ENCODE peak calls at places on chromosome 9, in four cellular contexts. M, U, A and N are unnamed samples.

GRCh38 chr9:27534658-27535209 is 5.1 kb upstream of the MOB3B start:
- DNase-seq in U (no peak), M (no peak), A (no peak), N (no peak)

GRCh38 chr9:76691761-76692313 is 72.4 kb upstream of the PCA3 start:
- DNase-seq in A (peak; percentile 16), U (no peak), M (peak; percentile 53), N (no peak)

GRCh38 chr9:100064872-100065581 is 33.8 kb downstream of the ERP44 start:
- DNase-seq in M (no peak), A (no peak), U (peak; percentile 49), N (no peak)

GRCh38 chr9:35029852-35030251 is 40.3 kb downstream of the DNAJB5 start:
- DNase-seq in A (no peak), M (no peak), U (no peak), N (no peak)

GRCh38 chr9:116269250-116269649 is 115.7 kb downstream of the PAPPA start:
- DNase-seq in A (no peak), M (no peak), U (no peak), N (no peak)

GRCh38 chr9:89380437-89381307 is 62.4 kb downstream of the SECISBP2 start:
- DNase-seq in U (no peak), M (no peak), A (no peak), N (no peak)

GRCh38 chr9:34994429-34995287 is 5.1 kb downstream of the DNAJB5 start:
- DNase-seq in A (peak; percentile 76), U (no peak), M (no peak), N (no peak)

GRCh38 chr9:99753436-99753835 is 68.2 kb upstream of the NR4A3 start:
- DNase-seq in A (no peak), M (no peak), U (no peak), N (no peak)

GRCh38 chr9:105401651-105402050 is 46.2 kb upstream of the FSD1L start:
- DNase-seq in M (no peak), A (no peak), U (peak; percentile 42), N (no peak)

GRCh38 chr9:99184073-99184426 is 37.7 kb downstream of the ALG2 start:
- DNase-seq in U (no peak), A (no peak), M (no peak), N (no peak)

GRCh38 chr9:87613265-87614111 is 112.4 kb upstream of the CTSL start:
- DNase-seq in M (no peak), U (no peak), A (peak; percentile 25), N (no peak)

GRCh38 chr9:109914280-109915027 is 134.5 kb downstream of the PALM2AKAP2 start:
- DNase-seq in M (no peak), U (peak; percentile 64), A (no peak), N (no peak)

GRCh38 chr9:27532046-27532445 is 2.4 kb upstream of the MOB3B start:
- DNase-seq in U (no peak), M (no peak), A (no peak), N (no peak)

GRCh38 chr9:95649801-95650213 is 133.0 kb upstream of the PTCH1 start:
- DNase-seq in U (no peak), A (no peak), M (no peak), N (no peak)

GRCh38 chr9:128260340-128260739 is 15.5 kb downstream of the GOLGA2 start:
- DNase-seq in M (no peak), U (no peak), A (no peak), N (no peak)

GRCh38 chr9:137237759-137238726 is 3.0 kb upstream of the TUBB4B start:
- DNase-seq in U (no peak), M (no peak), A (no peak), N (no peak)

GRCh38 chr9:88056876-88057275 is 81.4 kb downstream of the SPATA31C2 start:
- DNase-seq in U (no peak), M (no peak), A (no peak), N (no peak)

GRCh38 chr9:98275159-98275558 is 19.7 kb upstream of the TBC1D2 start:
- DNase-seq in A (no peak), U (no peak), M (no peak), N (no peak)

GRCh38 chr9:2874001-2874750 is 30.3 kb upstream of the PUM3 start:
- DNase-seq in U (peak; percentile 26), A (no peak), M (no peak), N (no peak)

GRCh38 chr9:2024888-2025781 is 10.0 kb downstream of the SMARCA2 start:
- DNase-seq in M (no peak), A (peak; percentile 75), U (no peak), N (no peak)

GRCh38 chr9:21989440-21990189 is 4.6 kb downstream of the CDKN2A start:
- DNase-seq in A (no peak), U (no peak), M (no peak), N (no peak)

GRCh38 chr9:129914051-129914450 is 78.8 kb downstream of the USP20 start:
- DNase-seq in A (no peak), U (no peak), M (no peak), N (no peak)

GRCh38 chr9:15531380-15531779 is 20.6 kb upstream of the PSIP1 start:
- DNase-seq in M (no peak), U (no peak), A (no peak), N (no peak)

GRCh38 chr9:18605763-18606162 is 131.8 kb downstream of the ADAMTSL1 start:
- DNase-seq in A (no peak), U (no peak), M (no peak), N (no peak)

GRCh38 chr9:89743576-89744254 is 138.9 kb downstream of the GADD45G start:
- DNase-seq in A (no peak), U (no peak), M (no peak), N (no peak)

GRCh38 chr9:110099236-110099741 is 108.7 kb downstream of the C9orf152 start:
- DNase-seq in A (no peak), U (no peak), M (peak; percentile 82), N (peak; percentile 7)

GRCh38 chr9:136062657-136063439 is 32.2 kb downstream of the NACC2 start:
- DNase-seq in A (no peak), U (no peak), M (no peak), N (no peak)

GRCh38 chr9:113179839-113180238 is 29.0 kb downstream of the SLC31A2 start:
- DNase-seq in U (no peak), M (no peak), A (no peak), N (no peak)

GRCh38 chr9:125549465-125550215 is 157.4 kb downstream of the MAPKAP1 start:
- DNase-seq in A (no peak), M (no peak), U (no peak), N (no peak)

GRCh38 chr9:98539954-98540353 is 168.8 kb downstream of the GABBR2 start:
- DNase-seq in U (no peak), M (no peak), A (no peak), N (no peak)

GRCh38 chr9:16155878-16156277 is 603.0 kb downstream of the CCDC171 start:
- DNase-seq in U (no peak), M (no peak), A (no peak), N (no peak)

GRCh38 chr9:92664394-92665152 is 5.4 kb downstream of the IPPK start:
- DNase-seq in M (no peak), U (no peak), A (no peak), N (no peak)

GRCh38 chr9:135732569-135733257 is 30.7 kb downstream of the KCNT1 start:
- DNase-seq in U (no peak), A (peak; percentile 28), M (no peak), N (no peak)

GRCh38 chr9:34651876-34652602 is at the start of gene IL11RA:
- DNase-seq in A (no peak), U (no peak), M (no peak), N (peak; percentile 50)

GRCh38 chr9:135516132-135516860 is 4.9 kb upstream of the LCN1 start:
- DNase-seq in A (no peak), M (no peak), U (no peak), N (no peak)

GRCh38 chr9:5321058-5321457 is 16.5 kb upstream of the RLN2 start:
- DNase-seq in A (no peak), U (no peak), M (no peak), N (no peak)

GRCh38 chr9:92176068-92176799 is 61.0 kb upstream of the SPTLC1 start:
- DNase-seq in M (no peak), A (peak; percentile 39), U (no peak), N (no peak)

GRCh38 chr9:115837618-115838017 is 316.0 kb upstream of the PAPPA start:
- DNase-seq in U (no peak), A (no peak), M (no peak), N (no peak)